ENCODE peak calls at places on chromosomes 1 and 21, in four cellular contexts. Y is WTC11, Z is K562, C is HepG2. E is an unnamed sample.

GRCh38 chr1:116878804-116879477 is 30.8 kb upstream of the PTGFRN start:
- DNase-seq in Y (peak; percentile 32), Z (peak; percentile 66), C (no peak), E (peak; percentile 61)

GRCh38 chr1:217274927-217275616 is 355.8 kb downstream of the GPATCH2 start:
- DNase-seq in Y (no peak), Z (no peak), C (no peak), E (no peak)

GRCh38 chr1:234531181-234532132 is 52.5 kb upstream of the TARBP1 start:
- DNase-seq in Y (peak; percentile 42), Z (no peak), C (no peak), E (no peak)

GRCh38 chr1:10693497-10694273 is 102.8 kb downstream of the CASZ1 start:
- DNase-seq in Y (peak; percentile 50), Z (peak; percentile 62), C (no peak), E (no peak)

GRCh38 chr1:234938924-234939323 is 189.7 kb downstream of the TOMM20 start:
- DNase-seq in Y (no peak), Z (no peak), C (no peak), E (no peak)

GRCh38 chr21:42646076-42646825 is 7.2 kb upstream of the PDE9A start:
- DNase-seq in Y (no peak), Z (no peak), C (no peak), E (no peak)

GRCh38 chr1:231800071-231800470 is 173.5 kb downstream of the DISC1 start:
- DNase-seq in Y (no peak), Z (no peak), C (no peak), E (no peak)

GRCh38 chr1:186925881-186926676 is 97.3 kb downstream of the PLA2G4A start:
- DNase-seq in Y (no peak), Z (no peak), C (no peak), E (no peak)

GRCh38 chr1:78535286-78535685 is 44.5 kb downstream of the PTGFR start:
- DNase-seq in Y (no peak), Z (no peak), C (no peak), E (no peak)

GRCh38 chr21:37266515-37267221 is 466 bp downstream of the VPS26C start:
- DNase-seq in Y (peak; percentile 67), Z (peak; percentile 42), C (peak; percentile 27), E (no peak)

GRCh38 chr1:81679972-81680371 is 120.8 kb upstream of the ADGRL2 start:
- DNase-seq in Y (no peak), Z (no peak), C (peak; percentile 3), E (no peak)

DNA sequence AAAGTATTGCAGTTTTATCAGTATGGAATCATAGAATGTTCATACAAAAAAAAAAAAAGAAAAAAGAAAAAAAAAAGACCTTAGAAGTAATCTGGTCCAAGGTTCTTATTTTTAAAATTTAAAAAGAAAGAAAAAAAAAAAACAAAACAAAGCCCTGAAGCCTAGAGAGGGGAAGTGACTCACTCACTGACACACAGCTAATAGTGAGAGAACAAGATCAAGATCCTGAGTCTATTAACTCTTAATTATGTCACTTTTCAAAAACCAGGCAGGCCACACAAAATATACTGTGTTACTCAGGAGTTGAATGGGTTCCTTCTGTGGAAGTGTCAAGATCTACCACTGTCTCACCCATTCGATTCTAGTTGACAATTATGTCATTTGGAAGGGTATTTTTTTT is 433.9 kb upstream of the DAB1 start:
- DNase-seq in Y (no peak), Z (no peak), C (no peak), E (no peak)
- TF ChIP-seq ETV6 in Y (no peak), Z (no peak), C (no peak), E (no peak)

GRCh38 chr1:185594786-185595410 is 139.3 kb upstream of the HMCN1 start:
- DNase-seq in Y (no peak), Z (no peak), C (no peak), E (no peak)

GRCh38 chr1:185601189-185601588 is 133.0 kb upstream of the HMCN1 start:
- DNase-seq in Y (no peak), Z (no peak), C (no peak), E (no peak)

GRCh38 chr1:185593271-185593670 is 140.9 kb upstream of the HMCN1 start:
- DNase-seq in Y (no peak), Z (no peak), C (no peak), E (no peak)

GRCh38 chr1:185598326-185598725 is 135.9 kb upstream of the HMCN1 start:
- DNase-seq in Y (no peak), Z (no peak), C (no peak), E (no peak)

GRCh38 chr1:185595835-185596667 is 138.1 kb upstream of the HMCN1 start:
- DNase-seq in Y (peak; percentile 71), Z (peak; percentile 67), C (peak; percentile 46), E (peak; percentile 13)
- TF ChIP-seq ETV6 in Y (no peak), Z (no peak), C (no peak), E (no peak)

GRCh38 chr1:176829261-176829976 is 335.1 kb downstream of the ASTN1 start:
- DNase-seq in Y (no peak), Z (no peak), C (no peak), E (no peak)
- TF ChIP-seq ETV6 in Y (no peak), Z (no peak), C (no peak), E (no peak)

DNA sequence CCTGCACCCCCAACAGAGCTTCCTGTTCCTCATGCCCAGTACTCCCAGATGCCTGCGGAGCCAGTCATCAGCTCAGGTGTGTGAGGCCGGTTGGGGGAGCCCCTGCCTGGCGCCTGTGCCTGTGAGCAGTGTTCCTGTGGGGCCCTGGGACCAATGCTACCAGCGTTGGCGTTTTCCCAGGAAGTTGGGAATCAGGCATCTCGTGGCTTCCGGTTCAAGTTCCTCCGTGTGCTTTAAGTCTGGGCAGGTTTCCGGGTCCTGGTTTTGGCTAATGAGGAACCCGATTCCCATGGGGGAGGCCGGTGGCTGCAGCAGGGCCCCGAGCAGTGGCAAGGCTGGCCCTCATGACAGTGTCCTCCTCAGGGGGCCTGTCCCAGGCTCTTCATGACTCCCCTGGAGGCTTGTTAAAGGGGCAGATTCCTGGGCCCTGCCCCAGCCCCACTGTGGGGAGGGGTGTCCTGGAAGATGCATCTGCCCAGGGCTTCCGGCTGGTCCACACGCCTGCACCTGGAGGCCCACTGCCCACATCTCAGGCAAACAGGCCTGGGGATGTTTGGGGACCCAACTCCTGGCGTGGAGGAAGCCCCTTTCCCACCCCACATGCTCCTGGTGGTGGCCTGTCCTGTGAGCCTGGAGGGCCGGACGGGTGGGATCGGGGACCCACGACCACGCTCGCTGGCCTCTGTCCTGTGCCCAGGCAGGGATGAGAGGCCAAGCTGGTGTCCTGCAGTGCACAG is 26.2 kb downstream of the TP73 start:
- DNase-seq in Y (peak; percentile 70), Z (no peak), C (no peak), E (no peak)
- TF ChIP-seq ETV6 in Y (no peak), Z (no peak), C (no peak), E (no peak)

DNA sequence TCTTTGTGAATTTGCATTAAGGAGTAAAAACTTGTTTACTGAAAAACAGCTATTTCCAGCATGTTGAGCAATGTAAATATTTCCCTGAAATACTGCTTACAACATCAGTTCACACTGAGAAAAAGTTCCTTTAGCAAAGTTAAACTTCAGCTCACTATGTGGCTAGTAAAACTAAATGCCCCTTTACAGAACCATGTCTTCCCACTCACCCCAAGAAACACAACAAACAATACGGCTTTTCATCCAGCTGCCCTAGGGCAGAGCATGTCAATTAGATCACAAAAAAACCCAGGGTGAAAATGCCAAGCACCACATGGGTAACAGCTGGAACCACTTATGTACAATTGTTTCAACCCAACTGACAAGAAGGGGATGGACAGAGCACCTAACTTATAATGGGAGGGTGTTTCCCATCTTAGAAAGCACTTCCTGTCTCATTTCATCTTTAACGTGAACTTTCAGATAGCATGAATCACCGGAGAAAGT is 6.7 kb downstream of the NID1 start:
- DNase-seq in Y (no peak), Z (no peak), C (no peak), E (peak; percentile 83)
- TF ChIP-seq ETV6 in Y (no peak), Z (no peak), C (no peak), E (no peak)

GRCh38 chr1:44318097-44319088 is 36.7 kb downstream of the ERI3 start:
- DNase-seq in Y (peak; percentile 69), Z (peak; percentile 81), C (peak; percentile 34), E (no peak)
- TF ChIP-seq ETV6 in Y (no peak), Z (no peak), C (no peak), E (no peak)

DNA sequence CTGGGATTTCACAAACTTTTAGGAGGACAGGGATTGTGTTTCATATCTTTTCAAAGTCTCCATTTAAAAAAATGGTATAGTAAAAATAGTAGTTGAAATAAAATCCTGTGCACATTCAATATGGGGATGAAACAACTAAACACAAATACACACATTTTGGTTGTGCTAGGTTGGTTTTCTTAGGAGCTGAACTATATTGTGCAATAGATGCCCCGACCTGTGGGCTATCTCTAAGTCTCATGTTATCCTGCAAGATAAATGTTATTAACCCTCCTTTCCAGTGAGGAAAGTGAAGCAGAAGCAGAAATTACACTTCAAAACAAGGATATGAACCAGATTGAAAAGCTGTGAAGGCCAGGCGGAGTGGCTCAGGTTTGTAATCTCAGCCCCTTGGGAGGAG is 1.3 kb upstream of the PLD5 start:
- DNase-seq in Y (no peak), Z (no peak), C (no peak), E (no peak)
- TF ChIP-seq ETV6 in Y (no peak), Z (no peak), C (no peak), E (no peak)

DNA sequence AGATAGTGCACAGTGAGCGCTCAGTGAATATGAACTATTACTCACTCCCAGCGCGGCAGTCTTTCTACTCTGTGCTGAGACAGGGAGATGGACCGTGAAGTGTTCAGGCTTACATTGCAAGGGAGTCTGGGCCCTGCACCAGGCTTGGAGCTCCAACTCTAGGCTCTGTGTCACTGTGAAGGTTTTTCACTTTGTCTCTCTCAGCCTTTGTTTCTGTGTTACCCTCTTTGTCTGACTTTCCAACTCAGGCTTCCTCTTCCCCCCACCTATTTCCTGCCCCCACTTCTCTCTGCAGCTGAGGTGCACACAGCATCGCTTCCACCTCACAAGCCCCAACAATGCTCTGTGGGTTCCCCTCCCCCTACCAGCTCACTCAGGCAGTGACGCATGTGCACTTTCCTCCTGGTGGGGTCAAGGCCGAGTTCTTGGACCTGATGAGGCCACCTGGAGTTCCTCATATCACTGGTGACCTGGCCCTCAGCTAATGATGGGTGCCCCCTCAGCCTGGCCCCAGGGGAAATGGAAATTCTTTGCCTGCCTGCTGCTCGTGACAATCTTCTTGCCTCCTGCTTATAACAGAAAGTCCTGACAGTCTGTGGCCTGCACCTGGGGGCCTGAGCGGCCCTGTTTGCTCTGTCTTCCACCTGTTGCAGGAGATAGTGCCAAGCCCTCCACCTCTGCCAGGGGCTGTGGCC is 1.1 kb upstream of the LCK start:
- DNase-seq in Y (no peak), Z (peak; percentile 56), C (peak; percentile 91), E (peak; percentile 95)
- TF ChIP-seq ETV6 in Y (no peak), Z (no peak), C (no peak), E (peak; percentile 98)

E was measured in GM12878.